ENCODE peak calls at places on chromosomes 1 and 21, in five cellular contexts. S, Q, X, F and A are unnamed samples.

GRCh38 chr1:47533176-47534039 is 95.6 kb downstream of the FOXD2 start:
- DNase-seq in S (peak), Q (peak), X (peak), F (peak), A (peak)

GRCh38 chr1:96698332-96698983 is 23.1 kb upstream of the PTBP2 start:
- DNase-seq in S (no peak), Q (no peak), X (no peak), F (no peak), A (no peak)

GRCh38 chr1:12435639-12436344 is 182.2 kb downstream of the DHRS3 start:
- DNase-seq in S (no peak), Q (no peak), X (no peak), F (peak), A (no peak)

GRCh38 chr1:12314328-12314903 is 84.6 kb downstream of the VPS13D start:
- DNase-seq in S (peak), Q (no peak), X (peak), F (peak), A (no peak)

GRCh38 chr1:156826596-156826995 is 9.9 kb upstream of the SH2D2A start:
- DNase-seq in S (peak), Q (no peak), X (no peak), F (no peak), A (no peak)

GRCh38 chr1:205488074-205488723 is 16.3 kb upstream of the CDK18 start:
- DNase-seq in S (peak), Q (peak), X (no peak), F (peak), A (peak)

GRCh38 chr1:110547017-110547416 is 28.0 kb upstream of the KCNA10 start:
- DNase-seq in S (no peak), Q (no peak), X (no peak), F (no peak), A (no peak)

GRCh38 chr1:13520985-13521384 is 7.2 kb upstream of the LRRC38 start:
- DNase-seq in S (no peak), Q (no peak), X (no peak), F (no peak), A (no peak)

GRCh38 chr1:60620107-60620506 is 462.3 kb upstream of the NFIA start:
- DNase-seq in S (no peak), Q (no peak), X (no peak), F (no peak), A (no peak)

GRCh38 chr21:44969965-44970755 is 30.3 kb downstream of the SLX9 start:
- DNase-seq in S (peak), Q (no peak), X (no peak), F (no peak), A (peak)

GRCh38 chr1:12075195-12076114 is 12.4 kb downstream of the TNFRSF8 start:
- DNase-seq in S (peak), Q (no peak), X (no peak), F (no peak), A (no peak)

GRCh38 chr1:153550827-153551512 is 1.9 kb upstream of the S100A3 start:
- DNase-seq in S (no peak), Q (no peak), X (no peak), F (no peak), A (no peak)

GRCh38 chr1:234768569-234769283 is 158.7 kb upstream of the IRF2BP2 start:
- DNase-seq in S (no peak), Q (no peak), X (no peak), F (no peak), A (no peak)

GRCh38 chr1:14519976-14520375 is 78.5 kb upstream of the KAZN start:
- DNase-seq in S (peak), Q (no peak), X (no peak), F (no peak), A (no peak)

GRCh38 chr1:20349561-20349960 is 58.9 kb downstream of the VWA5B1 start:
- DNase-seq in S (peak), Q (no peak), X (no peak), F (no peak), A (no peak)

GRCh38 chr1:54052470-54052933 is 502 bp downstream of the TMEM59 start:
- DNase-seq in S (peak), Q (peak), X (no peak), F (peak), A (peak)

GRCh38 chr21:32682696-32683474 is 44.9 kb downstream of the SYNJ1 start:
- DNase-seq in S (no peak), Q (no peak), X (no peak), F (no peak), A (no peak)

GRCh38 chr1:110007045-110007444 is 22.5 kb downstream of the AHCYL1 start:
- DNase-seq in S (no peak), Q (no peak), X (no peak), F (no peak), A (no peak)

GRCh38 chr21:40245021-40245420 is 377.8 kb downstream of the PCP4 start:
- DNase-seq in S (no peak), Q (no peak), X (no peak), F (no peak), A (no peak)

GRCh38 chr1:51768971-51769601 is 109.4 kb downstream of the NRDC start:
- DNase-seq in S (peak), Q (no peak), X (peak), F (peak), A (peak)

GRCh38 chr1:15224259-15224869 is 22.7 kb upstream of the FHAD1 start:
- DNase-seq in S (no peak), Q (no peak), X (no peak), F (no peak), A (no peak)

GRCh38 chr1:7572654-7573152 is 198.4 kb upstream of the VAMP3 start:
- DNase-seq in S (no peak), Q (no peak), X (no peak), F (no peak), A (peak)